ENCODE peak calls at places on chromosomes 5 and 9, in nine cellular contexts. Q is mammary epithelial cell, I is GM06990, N is foreskin fibroblast, W is ovary, F is breast epithelium, L is heart right ventricle, A is sigmoid colon, Z is nephron progenitor cell. P is an unnamed sample.

GRCh38 chr9:137168907-137169763 is 716 bp downstream of the LRRC26 start:
- DNase-seq in Q (peak; percentile 76), L (no peak), Z (peak; percentile 60), W (no peak), N (peak; percentile 46), I (peak; percentile 82), F (no peak), A (no peak), P (no peak)

GRCh38 chr9:84750152-84750865 is 80.8 kb downstream of the NTRK2 start:
- DNase-seq in N (no peak), W (no peak), A (no peak), L (no peak), F (peak; percentile 66), Q (peak; percentile 73), I (no peak), Z (no peak), P (no peak)

GRCh38 chr5:33300209-33300742 is 140.5 kb upstream of the TARS1 start:
- DNase-seq in L (no peak), Q (peak; percentile 56), Z (no peak), W (no peak), I (peak; percentile 22), F (no peak), A (no peak), N (no peak), P (no peak)

GRCh38 chr9:15513335-15513734 is 2.6 kb upstream of the PSIP1 start:
- DNase-seq in W (no peak), Q (no peak), I (no peak), F (no peak), Z (no peak), L (no peak), N (no peak), A (no peak), P (no peak)

GRCh38 chr5:144254552-144254951 is 83.9 kb downstream of the KCTD16 start:
- DNase-seq in A (no peak), W (no peak), I (no peak), Q (no peak), Z (no peak), F (no peak), L (no peak), N (no peak), P (no peak)

GRCh38 chr9:13810510-13810909 is 503.4 kb downstream of the NFIB start:
- DNase-seq in Q (peak; percentile 77), N (no peak), W (peak; percentile 15), F (peak; percentile 25), L (no peak), I (no peak), A (no peak), Z (no peak), P (no peak)

GRCh38 chr9:111833941-111834340 is 39.2 kb upstream of the SHOC1 start:
- DNase-seq in W (no peak), N (no peak), A (no peak), I (no peak), Q (peak; percentile 72), Z (no peak), F (no peak), L (no peak), P (no peak)

GRCh38 chr5:129155876-129156275 is 61.3 kb downstream of the ISOC1 start:
- DNase-seq in W (no peak), F (no peak), N (no peak), L (no peak), A (no peak), Z (no peak), I (no peak), Q (no peak), P (no peak)

GRCh38 chr5:117872798-117873368 is 1115.5 kb downstream of the DTWD2 start:
- DNase-seq in Q (no peak), W (no peak), I (no peak), L (no peak), N (no peak), A (no peak), F (no peak), Z (no peak), P (no peak)

GRCh38 chr5:147522435-147522834 is 12.6 kb upstream of the DPYSL3 start:
- DNase-seq in F (no peak), L (no peak), I (no peak), A (no peak), Z (no peak), N (peak; percentile 49), W (no peak), Q (peak; percentile 27), P (no peak)

GRCh38 chr9:115000217-115000639 is 69.8 kb upstream of the TNFSF8 start:
- DNase-seq in N (no peak), Q (no peak), A (no peak), W (no peak), L (no peak), I (no peak), F (no peak), Z (no peak), P (no peak)

GRCh38 chr9:112048924-112049785 is 125.9 kb downstream of the SUSD1 start:
- DNase-seq in N (peak; percentile 74), L (no peak), Z (no peak), Q (no peak), W (no peak), F (no peak), I (no peak), A (no peak), P (no peak)

GRCh38 chr9:70049672-70050271 is 6.1 kb downstream of the MAMDC2 start:
- DNase-seq in F (peak; percentile 81), A (peak; percentile 98), N (peak; percentile 79), W (peak; percentile 87), L (peak; percentile 74), Q (no peak), Z (no peak), I (no peak), P (no peak)

GRCh38 chr9:87386490-87386889 is 111.2 kb upstream of the DAPK1 start:
- DNase-seq in W (no peak), N (no peak), Z (no peak), Q (peak; percentile 71), F (no peak), L (no peak), A (no peak), I (no peak), P (no peak)

GRCh38 chr5:181043285-181044092 is 3.4 kb downstream of the BTNL9 start:
- DNase-seq in W (no peak), F (no peak), Z (no peak), N (no peak), A (no peak), L (no peak), I (no peak), Q (no peak), P (no peak)
- TF ChIP-seq CTCF in W (no peak), F (no peak), Z (no peak), N (no peak), A (no peak), L (no peak), I (peak; percentile 31), Q (no peak), P (no peak)

GRCh38 chr5:87940775-87941174 is 327.9 kb downstream of the TMEM161B start:
- DNase-seq in Z (no peak), F (no peak), N (no peak), L (no peak), W (no peak), I (no peak), A (no peak), Q (no peak), P (no peak)

GRCh38 chr5:87936667-87937066 is 332.0 kb downstream of the TMEM161B start:
- DNase-seq in Q (no peak), N (no peak), L (no peak), F (no peak), W (no peak), Z (no peak), I (no peak), A (no peak), P (no peak)
- TF ChIP-seq CTCF in Q (no peak), N (no peak), L (no peak), F (no peak), W (no peak), Z (no peak), I (no peak), A (no peak), P (no peak)

GRCh38 chr5:171782332-171782966 is 3.2 kb upstream of the SMIM23 start:
- DNase-seq in N (no peak), I (no peak), A (no peak), Q (no peak), L (no peak), F (no peak), W (no peak), Z (no peak), P (no peak)
- TF ChIP-seq CTCF in N (no peak), I (no peak), A (no peak), Q (no peak), L (no peak), F (no peak), W (no peak), Z (no peak), P (no peak)

GRCh38 chr5:126595486-126596083 is 566 bp upstream of the ALDH7A1 start:
- DNase-seq in W (peak; percentile 26), Z (no peak), L (no peak), N (no peak), Q (no peak), A (no peak), I (no peak), F (no peak), P (peak; percentile 56)
- TF ChIP-seq CTCF in W (no peak), Z (no peak), L (no peak), N (no peak), Q (no peak), A (no peak), I (no peak), F (no peak), P (no peak)

GRCh38 chr5:170216262-170216864 is 16.4 kb upstream of the C5orf58 start:
- DNase-seq in I (no peak), N (peak; percentile 60), Q (peak; percentile 45), Z (peak; percentile 21), W (no peak), F (no peak), A (no peak), L (no peak), P (no peak)

GRCh38 chr5:170221319-170221718 is 11.5 kb upstream of the C5orf58 start:
- DNase-seq in W (no peak), N (no peak), L (no peak), Q (no peak), F (peak; percentile 38), I (no peak), A (no peak), Z (no peak), P (no peak)

GRCh38 chr5:170218730-170219129 is 14.1 kb upstream of the C5orf58 start:
- DNase-seq in F (no peak), N (no peak), L (no peak), Z (no peak), W (no peak), Q (no peak), I (no peak), A (no peak), P (no peak)

GRCh38 chr5:170220196-170220595 is 12.6 kb upstream of the C5orf58 start:
- DNase-seq in L (no peak), N (no peak), A (no peak), I (no peak), Q (no peak), W (no peak), Z (no peak), F (no peak), P (no peak)

GRCh38 chr5:170219615-170220014 is 13.2 kb upstream of the C5orf58 start:
- DNase-seq in A (no peak), F (no peak), Q (peak; percentile 72), N (peak; percentile 72), W (no peak), I (no peak), L (no peak), Z (no peak), P (no peak)
- TF ChIP-seq CTCF in A (no peak), F (no peak), Q (no peak), N (no peak), W (no peak), I (no peak), L (no peak), Z (no peak), P (no peak)

P was measured in type B pancreatic cell.